ENCODE peak calls at places on chromosome 16, in five cellular contexts. C is amniotic stem cell; V is right lobe of liver; T is CD8-positive, alpha-beta memory T cell; D is neural progenitor cell. U is an unnamed sample.

GRCh38 chr16:84538441-84538840 is 34.0 kb upstream of the MEAK7 start:
- DNase-seq in V (no peak), C (no peak), T (no peak), D (no peak), U (no peak)

GRCh38 chr16:31404353-31405064 is 11.4 kb downstream of the ITGAD start:
- DNase-seq in T (no peak), V (no peak), C (no peak), D (no peak), U (no peak)

GRCh38 chr16:1923299-1924034 is 5.3 kb upstream of the HS3ST6 start:
- DNase-seq in T (no peak), D (peak; percentile 85), C (no peak), V (no peak), U (peak; percentile 66)

GRCh38 chr16:90046971-90047713 is 27.9 kb upstream of the DBNDD1 start:
- DNase-seq in T (no peak), D (peak; percentile 94), V (peak; percentile 92), C (no peak), U (no peak)

GRCh38 chr16:7765079-7765550 is 432.5 kb downstream of the RBFOX1 start:
- DNase-seq in C (no peak), D (no peak), T (no peak), V (no peak), U (no peak)

GRCh38 chr16:2933136-2933535 is 21.4 kb downstream of the FLYWCH1 start:
- DNase-seq in D (no peak), T (no peak), V (no peak), C (no peak), U (no peak)

GRCh38 chr16:73457851-73458250 is 409.9 kb upstream of the ZFHX3 start:
- DNase-seq in V (no peak), D (no peak), T (no peak), C (no peak), U (no peak)

GRCh38 chr16:82732461-82732860 is 105.7 kb downstream of the CDH13 start:
- DNase-seq in D (no peak), V (no peak), C (no peak), T (no peak), U (no peak)

GRCh38 chr16:66150691-66151090 is 215.8 kb upstream of the CDH5 start:
- DNase-seq in V (no peak), C (no peak), D (no peak), T (no peak), U (no peak)

GRCh38 chr16:1102921-1103648 is 7.0 kb upstream of the C1QTNF8 start:
- DNase-seq in T (peak; percentile 68), D (peak; percentile 79), C (no peak), V (peak; percentile 61), U (no peak)

GRCh38 chr16:89334988-89335802 is 117.7 kb downstream of the ZNF778 start:
- DNase-seq in T (no peak), V (no peak), C (no peak), D (peak; percentile 44), U (no peak)

GRCh38 chr16:7532534-7532933 is 199.9 kb downstream of the RBFOX1 start:
- DNase-seq in V (no peak), T (no peak), C (no peak), D (no peak), U (no peak)

GRCh38 chr16:53962041-53962440 is 258.1 kb downstream of the FTO start:
- DNase-seq in D (no peak), C (no peak), T (no peak), V (no peak), U (no peak)

GRCh38 chr16:27366687-27367462 is 35.1 kb upstream of the IL21R start:
- DNase-seq in V (no peak), D (no peak), C (no peak), T (peak; percentile 10), U (no peak)

GRCh38 chr16:87541004-87541881 is 48.4 kb upstream of the ZCCHC14 start:
- DNase-seq in D (peak; percentile 36), T (no peak), C (peak; percentile 54), V (no peak), U (no peak)

GRCh38 chr16:7456221-7456620 is 123.6 kb downstream of the RBFOX1 start:
- DNase-seq in D (no peak), V (no peak), C (no peak), T (no peak), U (no peak)

GRCh38 chr16:68309798-68310197 is 948 bp downstream of the SLC7A6OS start:
- DNase-seq in V (no peak), T (no peak), D (no peak), C (no peak), U (no peak)

GRCh38 chr16:20904507-20905079 is 4.0 kb downstream of the LYRM1 start:
- DNase-seq in V (no peak), D (no peak), T (no peak), C (no peak), U (no peak)

GRCh38 chr16:79436885-79437284 is 163.7 kb downstream of the MAF start:
- DNase-seq in D (no peak), C (no peak), T (no peak), V (no peak), U (no peak)

GRCh38 chr16:52621651-52622050 is 74.7 kb upstream of the TOX3 start:
- DNase-seq in T (no peak), D (no peak), V (no peak), C (no peak), U (no peak)

GRCh38 chr16:85552980-85553435 is 60.1 kb upstream of the GSE1 start:
- DNase-seq in T (no peak), V (no peak), C (no peak), D (peak; percentile 95), U (no peak)

GRCh38 chr16:12303649-12304048 is 327.1 kb downstream of the SNX29 start:
- DNase-seq in D (no peak), T (no peak), C (no peak), V (no peak), U (no peak)

GRCh38 chr16:59108374-59108773 is 374.3 kb upstream of the GOT2 start:
- DNase-seq in C (no peak), V (no peak), D (no peak), T (no peak), U (no peak)